ENCODE peak calls at places on chromosome 9, in four cellular contexts. X, T, M and I are unnamed samples.
A peak's percentile ranks its signal among the peaks of the same experiment; 100 is the strongest.

GRCh38 chr9:129333613-129333960 is 155.5 kb upstream of the IER5L start:
- DNase-seq in X (no peak), T (no peak), M (no peak), I (no peak)

GRCh38 chr9:81559741-81560140 is 129.6 kb downstream of the TLE1 start:
- DNase-seq in X (peak; percentile 95), T (no peak), M (peak; percentile 77), I (no peak)

GRCh38 chr9:23590601-23591000 is 235.4 kb downstream of the ELAVL2 start:
- DNase-seq in X (no peak), T (no peak), M (no peak), I (no peak)

GRCh38 chr9:19130436-19130835 is 3.1 kb upstream of the PLIN2 start:
- DNase-seq in X (no peak), T (no peak), M (no peak), I (no peak)

GRCh38 chr9:71683598-71684235 is 84.6 kb downstream of the CEMIP2 start:
- DNase-seq in X (peak; percentile 71), T (no peak), M (no peak), I (peak; percentile 71)

GRCh38 chr9:16138961-16139441 is 586.2 kb downstream of the CCDC171 start:
- DNase-seq in X (peak; percentile 86), T (peak; percentile 69), M (peak; percentile 22), I (no peak)

GRCh38 chr9:136544549-136545064 is 1.2 kb downstream of the NOTCH1 start:
- DNase-seq in X (peak; percentile 29), T (peak; percentile 80), M (no peak), I (no peak)

GRCh38 chr9:127336708-127337352 is 60.1 kb upstream of the SLC2A8 start:
- DNase-seq in X (peak; percentile 95), T (peak; percentile 81), M (peak; percentile 82), I (peak; percentile 74)

GRCh38 chr9:37029776-37030590 is 4.1 kb downstream of the PAX5 start:
- DNase-seq in X (no peak), T (no peak), M (no peak), I (no peak)

GRCh38 chr9:111728617-111729366 is 65.9 kb downstream of the SHOC1 start:
- DNase-seq in X (peak; percentile 88), T (no peak), M (peak; percentile 62), I (no peak)